ENCODE peak calls at places on chromosomes 16 and 17, in six cellular contexts. E is IMR-90, J is neuronal stem cell, V is H1, O is H9, K is mesenchymal stem cell. A is an unnamed sample. For H3K4me1, the result is how much of the 10 kb centered on the place peaks cover.

GRCh38 chr17:70144260-70144846 is 25.0 kb upstream of the KCNJ2 start:
- DNase-seq in E (peak), J (peak), V (no peak), O (no peak), K (peak), A (no peak)

GRCh38 chr16:62225675-62226074 is 189.4 kb upstream of the CDH8 start:
- DNase-seq in E (no peak), J (peak), V (peak), O (peak), K (peak), A (peak)

GRCh38 chr16:72312862-72313261 is 140.9 kb upstream of the PMFBP1 start:
- DNase-seq in E (peak), J (no peak), V (no peak), O (no peak), K (no peak), A (no peak)

GRCh38 chr17:64781394-64781793 is 119.3 kb upstream of the SMURF2 start:
- DNase-seq in E (no peak), J (no peak), V (no peak), O (peak), K (peak), A (no peak)

GRCh38 chr17:47218896-47219430 is 9.8 kb downstream of the MYL4 start:
- DNase-seq in E (no peak), J (no peak), V (no peak), O (no peak), K (no peak), A (no peak)

GRCh38 chr17:37506678-37507077 is 17.0 kb downstream of the DUSP14 start:
- DNase-seq in E (peak), J (peak), V (peak), O (peak), K (peak), A (peak)

GRCh38 chr17:43740541-43740940 is 18.1 kb downstream of the SOST start:
- DNase-seq in E (peak), J (no peak), V (no peak), O (no peak), K (no peak), A (peak)

GRCh38 chr17:77332034-77332971 is 191.5 kb downstream of the SEC14L1 start:
- DNase-seq in E (no peak), J (no peak), V (no peak), O (no peak), K (peak), A (peak)

GRCh38 chr16:57562066-57562465 is 19.6 kb downstream of the ADGRG5 start:
- DNase-seq in E (no peak), J (no peak), V (no peak), O (no peak), K (no peak), A (no peak)

GRCh38 chr16:1198194-1198593 is 26.9 kb downstream of the TPSG1 start:
- DNase-seq in E (no peak), J (no peak), V (no peak), O (no peak), K (no peak), A (no peak)

GRCh38 chr16:2904922-2905240 is 6.8 kb upstream of the FLYWCH1 start:
- DNase-seq in E (no peak), J (no peak), V (no peak), O (no peak), K (no peak), A (no peak)

GRCh38 chr16:83336630-83337029 is 471.1 kb upstream of the HSBP1 start:
- DNase-seq in E (peak), J (no peak), V (no peak), O (no peak), K (peak), A (no peak)

GRCh38 chr16:89385712-89386111 is 104.6 kb downstream of the ANKRD11 start:
- DNase-seq in E (no peak), J (no peak), V (no peak), O (no peak), K (no peak), A (no peak)

GRCh38 chr17:82216301-82217119 is 3.9 kb upstream of the CCDC57 start:
- DNase-seq in E (peak), J (no peak), V (no peak), O (no peak), K (peak), A (peak)

GRCh38 chr17:60173304-60173807 is 23.6 kb downstream of the CA4 start:
- DNase-seq in E (peak), J (no peak), V (no peak), O (no peak), K (peak), A (no peak)

GRCh38 chr16:46830902-46831647 is at the start of gene C16orf87:
- DNase-seq in E (peak), J (peak), V (peak), O (peak), K (peak), A (peak)

GRCh38 chr17:7213895-7214299 is 5.7 kb downstream of the DLG4 start:
- DNase-seq in E (peak), J (peak), V (peak), O (peak), K (peak), A (peak)

GRCh38 chr16:4094138-4094773 is 22.0 kb downstream of the ADCY9 start:
- DNase-seq in E (no peak), J (no peak), V (no peak), O (no peak), K (no peak), A (no peak)

GRCh38 chr16:84117482-84117843 is 721 bp upstream of the MBTPS1 start:
- DNase-seq in E (peak), J (peak), V (no peak), O (no peak), K (peak), A (no peak)

GRCh38 chr17:66300956-66301355 is 1.5 kb upstream of the PRKCA start:
- DNase-seq in E (no peak), J (no peak), V (no peak), O (no peak), K (no peak), A (no peak)
- H3K4me2 ChIP-seq in E (peak), J (no peak), V (peak), O (peak), K (no peak), A (no peak)

GRCh38 chr17:35127751-35128514 is 6.5 kb downstream of the FNDC8 start:
- DNase-seq in E (peak), J (no peak), V (no peak), O (no peak), K (no peak), A (no peak)
- H4K91ac ChIP-seq in E (peak), J (no peak), V (no peak), O (no peak), K (no peak), A (no peak)

GRCh38 chr16:85361441-85362118 is 249.3 kb upstream of the CIBAR2 start:
- DNase-seq in E (no peak), J (no peak), V (no peak), O (no peak), K (no peak), A (peak)
- H3K4me1 ChIP-seq in E (under half), J (under half), V (under half), O (under half), K (half or more), A (half or more)

DNA sequence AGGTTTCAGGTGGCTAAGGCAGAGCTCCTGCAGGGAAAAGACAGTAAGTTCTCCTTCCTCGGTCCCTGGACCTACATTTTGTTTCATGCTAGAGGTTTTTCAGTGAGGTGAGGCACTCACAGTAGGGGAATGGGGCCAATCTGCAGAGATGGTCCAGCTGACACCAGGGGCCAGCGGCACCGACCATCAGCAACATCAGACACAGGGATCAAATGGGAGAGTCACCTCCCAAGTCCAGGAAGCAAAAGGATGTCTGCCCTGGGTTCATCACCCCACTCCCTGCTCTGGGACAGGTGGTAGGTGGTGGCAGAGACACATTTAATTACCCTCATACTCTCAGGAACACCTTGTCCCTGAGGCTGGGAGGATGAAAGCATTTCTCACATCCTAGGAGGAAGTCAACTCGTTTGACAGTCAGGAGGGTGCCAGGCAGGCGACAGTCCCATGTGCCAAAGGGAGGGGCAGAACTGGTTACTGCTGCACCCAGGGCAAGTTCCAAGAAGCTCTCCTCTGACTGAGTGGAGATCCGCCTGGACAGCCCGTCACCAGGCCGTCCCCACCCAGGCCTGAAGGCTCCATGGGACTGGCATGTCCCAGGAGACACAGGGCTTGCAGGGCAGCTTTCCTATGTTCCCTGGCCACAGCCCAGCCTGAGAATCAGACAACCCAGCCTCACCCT is 19.2 kb downstream of the ATP6V0D1 start:
- DNase-seq in E (no peak), J (no peak), V (no peak), O (no peak), K (no peak), A (no peak)
- H3K4me2 ChIP-seq in E (no peak), J (no peak), V (no peak), O (no peak), K (no peak), A (no peak)

GRCh38 chr16:55929184-55929583 is 54.0 kb upstream of the CES5A start:
- DNase-seq in E (no peak), J (no peak), V (no peak), O (no peak), K (no peak), A (no peak)

GRCh38 chr16:55930036-55930435 is 54.9 kb upstream of the CES5A start:
- DNase-seq in E (no peak), J (no peak), V (no peak), O (no peak), K (no peak), A (no peak)

DNA sequence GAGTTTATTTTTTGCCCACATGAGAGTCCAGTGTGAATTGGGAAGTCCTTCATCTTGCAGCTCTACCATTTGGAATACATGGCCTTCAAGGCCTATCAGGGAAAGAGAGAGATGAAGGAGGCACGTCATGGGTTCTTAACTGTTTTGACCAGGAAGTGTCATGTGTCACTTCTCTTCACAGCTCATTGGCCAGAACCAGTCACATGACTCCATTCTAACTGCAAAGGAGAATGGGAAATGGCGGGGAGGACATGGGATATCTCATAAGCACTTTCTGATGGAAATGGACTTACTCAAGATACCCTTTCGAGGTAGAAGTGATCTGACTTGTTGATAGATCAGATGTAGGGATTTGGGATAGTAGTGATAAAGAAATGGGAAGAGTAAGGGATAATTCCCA is 57.9 kb upstream of the CES5A start:
- DNase-seq in E (no peak), J (no peak), V (no peak), O (no peak), K (no peak), A (no peak)
- H4K91ac ChIP-seq in E (no peak), J (no peak), V (no peak), O (no peak), K (no peak), A (no peak)

DNA sequence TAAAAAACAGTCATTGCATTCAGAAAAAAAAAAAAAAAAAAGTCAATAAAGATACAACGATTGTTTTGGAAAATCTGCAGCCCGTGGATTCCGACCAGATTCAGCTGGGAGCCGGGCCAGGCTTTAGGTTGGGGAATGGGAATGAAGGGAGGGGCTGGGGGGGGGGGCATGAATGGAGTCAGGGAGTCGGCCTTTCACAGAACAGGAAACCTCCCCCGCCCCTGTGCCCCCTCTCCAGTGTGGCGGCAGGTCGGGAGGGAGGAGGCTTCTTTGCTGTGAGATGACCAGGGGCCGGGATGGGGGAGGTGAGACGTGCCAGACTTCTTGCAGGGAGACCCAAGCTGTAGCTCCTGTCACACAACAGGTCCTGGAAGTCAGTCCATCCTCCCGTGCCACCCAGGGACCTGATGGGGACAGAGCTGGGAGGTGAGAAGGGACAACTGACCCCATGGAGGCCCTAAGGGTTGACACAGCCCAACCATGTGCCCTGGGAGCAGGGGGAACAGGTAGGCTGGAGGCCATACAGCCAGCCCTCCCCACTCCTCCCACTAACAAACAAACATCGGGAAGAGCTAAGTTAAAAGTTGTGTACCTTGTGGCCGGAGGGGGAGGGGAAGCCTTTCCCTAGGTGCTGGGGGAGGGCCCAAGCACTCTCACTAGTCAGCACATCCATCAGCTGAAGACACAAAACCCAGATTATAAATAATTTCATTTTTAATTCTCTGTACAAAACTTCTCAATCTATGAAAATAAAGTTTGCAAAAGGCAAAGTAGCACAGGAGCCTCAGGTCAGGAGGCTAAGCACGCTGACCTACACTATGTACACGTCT is 25.2 kb downstream of the SREBF1 start:
- DNase-seq in E (no peak), J (no peak), V (no peak), O (peak), K (peak), A (no peak)
- H3K4me1 ChIP-seq in E (under half), J (under half), V (under half), O (under half), K (under half), A (under half)

GRCh38 chr16:49057391-49057790 is 224.2 kb downstream of the CBLN1 start:
- DNase-seq in E (no peak), J (no peak), V (no peak), O (no peak), K (no peak), A (no peak)
- H3K4me2 ChIP-seq in E (no peak), J (no peak), V (no peak), O (no peak), K (no peak), A (no peak)